ENCODE peak calls at places on chromosomes 11 and 22, in eight cellular contexts. Q is HAP-1, K is HCT116, P is colonic mucosa, Z is cardiac muscle cell, I is RWPE2, R is MM.1S, C is psoas muscle. O is an unnamed sample. For H3K4me1, the result is how much of the 10 kb centered on the place peaks cover.

GRCh38 chr11:12543596-12544415 is 130.4 kb upstream of the TEAD1 start:
- DNase-seq in Q (no peak), K (no peak), P (peak), Z (no peak), I (no peak), R (no peak), C (no peak), O (no peak)

GRCh38 chr11:3147257-3147619 is 17.9 kb downstream of the OSBPL5 start:
- DNase-seq in Q (no peak), K (no peak), P (no peak), Z (no peak), I (no peak), R (no peak), C (peak), O (no peak)

GRCh38 chr11:61814958-61815789 is 1.6 kb downstream of the FADS1 start:
- DNase-seq in Q (peak), K (peak), P (peak), Z (peak), I (peak), R (peak), C (peak), O (peak)

GRCh38 chr11:84003181-84003580 is 717.0 kb upstream of the CCDC90B start:
- DNase-seq in Q (no peak), K (no peak), P (no peak), Z (no peak), I (no peak), R (no peak), C (no peak), O (no peak)

GRCh38 chr11:26247340-26247739 is 84.6 kb upstream of the ANO3 start:
- DNase-seq in Q (no peak), K (no peak), P (no peak), Z (no peak), I (no peak), R (no peak), C (no peak), O (no peak)

GRCh38 chr22:35521358-35522264 is 19.0 kb upstream of the RASD2 start:
- DNase-seq in Q (no peak), K (no peak), P (no peak), Z (no peak), I (no peak), R (no peak), C (no peak), O (no peak)

GRCh38 chr22:43434601-43435311 is 22.9 kb downstream of the MPPED1 start:
- DNase-seq in Q (no peak), K (no peak), P (no peak), Z (no peak), I (no peak), R (no peak), C (no peak), O (no peak)

GRCh38 chr11:74731301-74732094 is at the start of gene CHRDL2:
- DNase-seq in Q (no peak), K (no peak), P (no peak), Z (peak), I (no peak), R (no peak), C (peak), O (no peak)

GRCh38 chr11:77183421-77183984 is 55.5 kb downstream of the MYO7A start:
- DNase-seq in Q (no peak), K (no peak), P (no peak), Z (no peak), I (no peak), R (no peak), C (no peak), O (no peak)

GRCh38 chr22:18091916-18092526 is 14.2 kb downstream of the PEX26 start:
- DNase-seq in Q (no peak), K (no peak), P (peak), Z (peak), I (no peak), R (peak), C (peak), O (peak)

GRCh38 chr22:42389137-42389536 is 43.1 kb downstream of the NFAM1 start:
- DNase-seq in Q (no peak), K (no peak), P (no peak), Z (no peak), I (peak), R (no peak), C (no peak), O (no peak)

GRCh38 chr11:113176971-113177370 is 137.4 kb upstream of the TTC12 start:
- DNase-seq in Q (no peak), K (no peak), P (no peak), Z (no peak), I (no peak), R (no peak), C (no peak), O (peak)

GRCh38 chr11:83072689-83073242 is 1.1 kb upstream of the RAB30 start:
- DNase-seq in Q (no peak), K (no peak), P (no peak), Z (no peak), I (no peak), R (no peak), C (no peak), O (no peak)

GRCh38 chr11:67439321-67440228 is 2.1 kb upstream of the PTPRCAP start:
- DNase-seq in Q (no peak), K (no peak), P (peak), Z (no peak), I (peak), R (no peak), C (no peak), O (peak)

GRCh38 chr11:18844753-18845367 is 53.3 kb upstream of the PTPN5 start:
- DNase-seq in Q (peak), K (peak), P (no peak), Z (peak), I (no peak), R (peak), C (no peak), O (no peak)

GRCh38 chr22:46293591-46294260 is 2.9 kb upstream of the GTSE1 start:
- DNase-seq in Q (no peak), K (no peak), P (no peak), Z (no peak), I (no peak), R (peak), C (peak), O (no peak)

GRCh38 chr11:69339041-69339733 is 45.2 kb downstream of the MYEOV start:
- DNase-seq in Q (no peak), K (no peak), P (peak), Z (no peak), I (no peak), R (no peak), C (no peak), O (no peak)

GRCh38 chr11:15667127-15667725 is 552.5 kb downstream of the INSC start:
- DNase-seq in Q (no peak), K (no peak), P (peak), Z (no peak), I (no peak), R (no peak), C (no peak), O (no peak)

GRCh38 chr11:107561688-107562087 is 3.8 kb downstream of the ALKBH8 start:
- DNase-seq in Q (no peak), K (no peak), P (no peak), Z (no peak), I (no peak), R (no peak), C (no peak), O (peak)

GRCh38 chr22:25976346-25976745 is 192.9 kb upstream of the SEZ6L start:
- DNase-seq in Q (no peak), K (no peak), P (no peak), Z (no peak), I (no peak), R (no peak), C (no peak), O (no peak)

GRCh38 chr11:118295834-118296454 is 8.6 kb upstream of the CD3E start:
- DNase-seq in Q (no peak), K (peak), P (no peak), Z (peak), I (no peak), R (no peak), C (no peak), O (no peak)

GRCh38 chr11:34790620-34791019 is 125.6 kb downstream of the APIP start:
- DNase-seq in Q (no peak), K (no peak), P (no peak), Z (no peak), I (no peak), R (no peak), C (no peak), O (no peak)

GRCh38 chr11:83823461-83824025 is 537.4 kb upstream of the CCDC90B start:
- DNase-seq in Q (no peak), K (no peak), P (no peak), Z (no peak), I (no peak), R (no peak), C (no peak), O (no peak)

GRCh38 chr11:9017773-9018172 is 14.0 kb upstream of the NRIP3 start:
- DNase-seq in Q (no peak), K (no peak), P (peak), Z (no peak), I (no peak), R (no peak), C (peak), O (no peak)

GRCh38 chr22:42931421-42932196 is 74.5 kb upstream of the ARFGAP3 start:
- DNase-seq in Q (no peak), K (no peak), P (no peak), Z (no peak), I (no peak), R (no peak), C (no peak), O (no peak)

GRCh38 chr11:46555269-46556054 is 38.4 kb downstream of the AMBRA1 start:
- DNase-seq in Q (no peak), K (no peak), P (no peak), Z (no peak), I (no peak), R (no peak), C (no peak), O (peak)

GRCh38 chr11:100578966-100579365 is 108.1 kb upstream of the ARHGAP42 start:
- DNase-seq in Q (no peak), K (no peak), P (no peak), Z (no peak), I (no peak), R (no peak), C (no peak), O (peak)

GRCh38 chr11:105719073-105719846 is 109.4 kb downstream of the GRIA4 start:
- DNase-seq in Q (no peak), K (peak), P (no peak), Z (no peak), I (no peak), R (no peak), C (no peak), O (peak)

GRCh38 chr11:94652735-94653284 is 85.6 kb downstream of the PIWIL4 start:
- DNase-seq in Q (no peak), K (no peak), P (no peak), Z (no peak), I (no peak), R (no peak), C (no peak), O (no peak)

GRCh38 chr11:120648706-120649250 is 137.2 kb downstream of the GRIK4 start:
- DNase-seq in Q (no peak), K (no peak), P (no peak), Z (no peak), I (no peak), R (no peak), C (no peak), O (no peak)

GRCh38 chr11:66721939-66722338 is 7.1 kb downstream of the SPTBN2 start:
- DNase-seq in Q (no peak), K (no peak), P (no peak), Z (no peak), I (no peak), R (no peak), C (no peak), O (no peak)

GRCh38 chr11:67539588-67539987 is 16.3 kb upstream of the CABP2 start:
- DNase-seq in Q (no peak), K (no peak), P (no peak), Z (no peak), I (no peak), R (no peak), C (no peak), O (no peak)

GRCh38 chr11:102683277-102683676 is 22.3 kb downstream of the MMP27 start:
- DNase-seq in Q (no peak), K (peak), P (no peak), Z (no peak), I (no peak), R (no peak), C (no peak), O (no peak)

GRCh38 chr11:65606876-65607613 is 7.0 kb downstream of the MAP3K11 start:
- DNase-seq in Q (no peak), K (peak), P (peak), Z (peak), I (no peak), R (no peak), C (peak), O (no peak)

GRCh38 chr11:97019754-97020153 is 629.9 kb downstream of the JRKL start:
- DNase-seq in Q (no peak), K (no peak), P (no peak), Z (no peak), I (no peak), R (no peak), C (no peak), O (no peak)

GRCh38 chr11:4615856-4616444 is 7.9 kb upstream of the TRIM68 start:
- DNase-seq in Q (no peak), K (no peak), P (no peak), Z (no peak), I (no peak), R (no peak), C (no peak), O (no peak)

GRCh38 chr11:6202036-6202435 is 3.0 kb downstream of the OR52W1 start:
- DNase-seq in Q (no peak), K (no peak), P (no peak), Z (no peak), I (no peak), R (no peak), C (no peak), O (no peak)

GRCh38 chr11:41382927-41383326 is 76.5 kb downstream of the LRRC4C start:
- DNase-seq in Q (no peak), K (no peak), P (no peak), Z (no peak), I (no peak), R (no peak), C (no peak), O (no peak)

GRCh38 chr11:331332-332060 is 10.8 kb upstream of the IFITM3 start:
- DNase-seq in Q (no peak), K (no peak), P (no peak), Z (no peak), I (no peak), R (peak), C (no peak), O (no peak)
- H3K4me1 ChIP-seq in Q (under half), K (under half), P (under half), Z (under half), I (under half), R (under half), C (under half), O (under half)

DNA sequence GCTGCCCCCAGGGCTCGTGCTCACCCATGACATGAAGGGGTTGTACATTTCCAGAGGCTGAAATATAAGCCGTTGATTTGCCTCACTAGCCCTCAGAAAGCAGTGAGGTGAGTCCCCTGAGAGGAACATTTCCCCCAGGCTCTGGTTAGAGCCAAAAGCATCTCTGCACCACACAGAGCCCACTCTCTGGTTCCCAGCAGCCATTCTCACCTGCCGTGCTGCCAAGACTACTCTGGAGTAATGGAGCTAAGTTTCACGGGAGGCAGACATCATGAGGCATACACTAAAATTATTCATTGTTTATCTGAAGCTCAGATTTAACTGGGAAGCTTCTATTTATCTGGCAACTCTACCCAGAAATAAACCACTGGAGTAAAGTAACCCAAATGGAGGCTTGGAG is 40.8 kb downstream of the CACNA1I start:
- DNase-seq in Q (no peak), K (no peak), P (no peak), Z (no peak), I (no peak), R (no peak), C (no peak), O (no peak)
- H3K4me1 ChIP-seq in Q (under half), K (under half), P (under half), Z (under half), I (under half), R (under half), C (under half), O (under half)

GRCh38 chr11:111378773-111379499 is at the start of gene POU2AF1:
- DNase-seq in Q (no peak), K (no peak), P (no peak), Z (no peak), I (no peak), R (peak), C (no peak), O (no peak)

GRCh38 chr11:111382451-111382850 is 3.4 kb upstream of the POU2AF1 start:
- DNase-seq in Q (no peak), K (no peak), P (no peak), Z (no peak), I (no peak), R (no peak), C (no peak), O (no peak)

GRCh38 chr11:111379500-111380136 is 543 bp upstream of the POU2AF1 start:
- DNase-seq in Q (no peak), K (no peak), P (no peak), Z (no peak), I (no peak), R (peak), C (no peak), O (no peak)

GRCh38 chr11:111376453-111376871 is 2.6 kb downstream of the POU2AF1 start:
- DNase-seq in Q (no peak), K (no peak), P (no peak), Z (no peak), I (no peak), R (peak), C (no peak), O (no peak)

DNA sequence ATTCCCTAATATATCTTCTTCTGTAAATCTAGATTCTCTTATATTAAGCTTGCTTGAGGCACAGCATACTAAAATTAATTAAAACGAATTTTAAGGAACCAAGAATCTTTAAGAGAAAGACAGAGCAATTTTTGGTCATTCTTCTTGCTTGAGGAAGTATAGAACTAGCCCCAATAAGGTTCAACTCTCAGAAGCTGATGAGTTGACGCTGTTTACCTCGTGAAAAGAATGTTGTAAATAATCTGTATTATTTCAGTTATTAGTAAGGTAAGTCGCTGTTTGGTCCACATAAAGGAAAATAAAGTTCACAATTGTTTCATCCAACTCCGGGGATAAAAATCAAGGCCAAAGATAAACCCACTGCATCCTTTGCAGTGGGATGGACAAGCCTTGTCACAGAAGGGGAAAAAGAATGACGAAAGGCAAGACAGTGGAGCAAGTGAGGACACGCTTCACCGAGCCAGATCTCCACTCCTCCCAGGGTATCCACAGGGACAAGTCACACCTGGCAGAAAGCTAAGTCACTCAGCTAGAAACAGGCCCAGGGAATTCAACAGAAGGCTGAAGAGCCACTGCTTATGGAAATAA is 796 bp downstream of the POU2AF1 start:
- DNase-seq in Q (no peak), K (no peak), P (no peak), Z (no peak), I (no peak), R (peak), C (no peak), O (no peak)
- H3K4me1 ChIP-seq in Q (under half), K (under half), P (under half), Z (under half), I (under half), R (under half), C (under half), O (under half)

GRCh38 chr11:1860108-1860507 is 7.2 kb downstream of the LSP1 start:
- DNase-seq in Q (no peak), K (no peak), P (no peak), Z (no peak), I (no peak), R (no peak), C (no peak), O (no peak)
- H3K4me1 ChIP-seq in Q (under half), K (under half), P (under half), Z (under half), I (under half), R (under half), C (under half), O (under half)

O was measured in SJSA1.